ENCODE peak calls at places on chromosomes 12 and 14, in five cellular contexts. One of them, this sample, is unnamed.

GRCh38 chr12:60279224-60279623 is 683.4 kb downstream of the SLC16A7 start:
- DNase-seq in IMR-90: peak; percentile 84
- DNase-seq in heart left ventricle: no peak
- DNase-seq in body of pancreas: no peak
- DNase-seq in transverse colon: no peak
- DNase-seq in this sample: no peak

GRCh38 chr12:13941258-13942249 is 39.8 kb downstream of the GRIN2B start:
- DNase-seq in body of pancreas: peak; percentile 73
- DNase-seq in IMR-90: peak; percentile 0
- DNase-seq in heart left ventricle: peak; percentile 31
- DNase-seq in transverse colon: peak; percentile 78
- DNase-seq in this sample: peak; percentile 37

GRCh38 chr14:104886690-104887622 is 21.9 kb downstream of the CEP170B start:
- DNase-seq in IMR-90: no peak
- DNase-seq in transverse colon: peak; percentile 7
- DNase-seq in heart left ventricle: no peak
- DNase-seq in body of pancreas: peak; percentile 10
- DNase-seq in this sample: no peak

GRCh38 chr12:63151898-63152700 is 1.1 kb upstream of the AVPR1A start:
- DNase-seq in IMR-90: peak; percentile 24
- DNase-seq in heart left ventricle: no peak
- DNase-seq in body of pancreas: peak; percentile 34
- DNase-seq in transverse colon: peak; percentile 12
- DNase-seq in this sample: peak; percentile 72

GRCh38 chr14:48504921-48505320 is 829.5 kb upstream of the MDGA2 start:
- DNase-seq in IMR-90: no peak
- DNase-seq in transverse colon: no peak
- DNase-seq in body of pancreas: no peak
- DNase-seq in heart left ventricle: no peak
- DNase-seq in this sample: no peak

GRCh38 chr14:103057028-103057371 is 349 bp downstream of the CDC42BPB start:
- DNase-seq in body of pancreas: peak; percentile 42
- DNase-seq in transverse colon: no peak
- DNase-seq in heart left ventricle: peak; percentile 55
- DNase-seq in IMR-90: no peak
- DNase-seq in this sample: no peak

GRCh38 chr12:121797937-121798801 is 4.7 kb upstream of the RHOF start:
- DNase-seq in heart left ventricle: peak; percentile 90
- DNase-seq in transverse colon: peak; percentile 87
- DNase-seq in IMR-90: peak; percentile 50
- DNase-seq in body of pancreas: peak; percentile 69
- DNase-seq in this sample: peak; percentile 56

GRCh38 chr12:87667378-87667777 is 361.8 kb downstream of the C12orf50 start:
- DNase-seq in heart left ventricle: no peak
- DNase-seq in body of pancreas: no peak
- DNase-seq in IMR-90: peak; percentile 35
- DNase-seq in transverse colon: no peak
- DNase-seq in this sample: no peak

GRCh38 chr12:63047146-63047545 is 103.9 kb downstream of the AVPR1A start:
- DNase-seq in transverse colon: no peak
- DNase-seq in IMR-90: no peak
- DNase-seq in body of pancreas: no peak
- DNase-seq in heart left ventricle: no peak
- DNase-seq in this sample: no peak

GRCh38 chr14:73467377-73467776 is 9.0 kb upstream of the NUMB start:
- DNase-seq in transverse colon: no peak
- DNase-seq in heart left ventricle: no peak
- DNase-seq in body of pancreas: no peak
- DNase-seq in IMR-90: peak; percentile 59
- DNase-seq in this sample: no peak

GRCh38 chr12:71686658-71687025 is 760 bp downstream of the TMEM19 start:
- DNase-seq in heart left ventricle: no peak
- DNase-seq in transverse colon: no peak
- DNase-seq in body of pancreas: no peak
- DNase-seq in IMR-90: peak; percentile 19
- DNase-seq in this sample: no peak

GRCh38 chr12:27525373-27525772 is 1.4 kb downstream of the PPFIBP1 start:
- DNase-seq in IMR-90: peak; percentile 81
- DNase-seq in heart left ventricle: no peak
- DNase-seq in body of pancreas: no peak
- DNase-seq in transverse colon: no peak
- DNase-seq in this sample: no peak

GRCh38 chr12:81492131-81492720 is 266.9 kb downstream of the PPFIA2 start:
- DNase-seq in IMR-90: no peak
- DNase-seq in transverse colon: no peak
- DNase-seq in body of pancreas: no peak
- DNase-seq in heart left ventricle: no peak
- DNase-seq in this sample: no peak

GRCh38 chr14:100818221-100818699 is 7.7 kb upstream of the MEG3 start:
- DNase-seq in heart left ventricle: no peak
- DNase-seq in transverse colon: no peak
- DNase-seq in IMR-90: no peak
- DNase-seq in body of pancreas: no peak
- DNase-seq in this sample: no peak

GRCh38 chr14:100822007-100822406 is 3.9 kb upstream of the MEG3 start:
- DNase-seq in heart left ventricle: no peak
- DNase-seq in transverse colon: no peak
- DNase-seq in IMR-90: no peak
- DNase-seq in body of pancreas: no peak
- DNase-seq in this sample: no peak

GRCh38 chr14:100819453-100819828 is 6.5 kb upstream of the MEG3 start:
- DNase-seq in IMR-90: no peak
- DNase-seq in body of pancreas: no peak
- DNase-seq in heart left ventricle: no peak
- DNase-seq in transverse colon: no peak
- DNase-seq in this sample: no peak

GRCh38 chr14:100820945-100821344 is 5.0 kb upstream of the MEG3 start:
- DNase-seq in transverse colon: no peak
- DNase-seq in heart left ventricle: no peak
- DNase-seq in IMR-90: no peak
- DNase-seq in body of pancreas: no peak
- DNase-seq in this sample: no peak

DNA sequence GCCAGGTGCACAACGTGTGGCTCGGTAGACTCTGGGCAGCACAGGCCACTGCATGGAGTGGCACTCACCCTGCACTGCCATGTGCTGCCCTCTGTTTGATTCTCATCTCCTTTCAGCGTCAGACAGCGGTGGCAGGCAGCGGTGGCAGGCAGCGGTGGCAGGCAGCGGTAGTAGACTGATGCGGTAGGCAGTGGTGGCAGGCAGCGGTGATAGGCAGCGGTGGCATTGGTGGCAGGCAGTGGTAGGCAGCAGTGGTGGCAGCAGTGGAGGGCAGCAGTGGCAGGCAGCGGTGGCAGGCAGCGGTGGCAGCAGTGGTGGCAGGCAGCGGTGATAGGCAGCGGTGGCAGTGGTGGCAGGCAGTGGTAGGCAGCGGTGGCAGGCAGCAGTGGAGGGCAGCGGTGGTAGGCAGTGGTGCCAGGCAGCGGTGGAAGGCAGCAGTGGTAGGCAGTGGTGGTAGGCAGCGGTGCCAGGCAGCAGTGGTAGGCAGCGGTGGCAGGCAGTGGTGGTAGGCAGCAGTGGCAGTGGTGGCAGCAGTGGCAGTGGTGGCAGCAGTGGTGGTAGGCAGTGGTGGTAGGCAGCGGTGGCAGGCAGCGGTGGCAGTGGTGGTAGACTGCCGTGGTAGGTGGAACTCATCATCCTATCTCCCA is 6.0 kb upstream of the MEG3 start:
- DNase-seq in heart left ventricle: no peak
- DNase-seq in IMR-90: no peak
- DNase-seq in transverse colon: no peak
- DNase-seq in body of pancreas: no peak
- DNase-seq in this sample: no peak
- TF ChIP-seq POLR2A in heart left ventricle: no peak
- TF ChIP-seq POLR2A in IMR-90: no peak
- TF ChIP-seq POLR2A in transverse colon: no peak
- TF ChIP-seq POLR2A in body of pancreas: no peak
- TF ChIP-seq POLR2A in this sample: no peak

DNA sequence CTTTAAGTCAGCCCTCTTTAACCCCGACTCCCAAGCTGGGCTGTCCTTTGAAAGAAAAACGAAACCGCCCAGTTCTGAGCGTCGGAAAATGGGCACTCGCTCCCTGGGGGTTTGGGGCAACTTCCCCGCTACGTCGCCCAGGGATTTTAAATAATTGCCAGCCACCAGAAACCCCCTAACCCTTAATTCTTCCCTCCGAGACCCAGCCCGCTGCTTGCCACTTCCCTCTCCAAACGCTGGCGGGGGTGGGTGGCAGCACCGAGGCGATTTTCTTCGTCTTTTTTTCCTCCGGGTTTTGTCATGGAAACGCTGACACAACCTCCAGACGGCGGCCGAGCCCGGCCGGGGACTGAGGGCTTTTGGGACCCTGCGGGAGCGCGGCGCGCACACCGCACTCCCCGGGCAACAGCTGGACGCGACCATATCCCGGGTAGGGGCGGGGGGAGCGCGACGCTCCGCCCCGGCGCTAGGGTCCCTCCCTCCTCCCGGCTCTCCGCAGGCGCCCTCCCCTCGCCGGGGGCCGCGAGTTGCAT is at the start of gene CHST11:
- DNase-seq in transverse colon: peak; percentile 76
- DNase-seq in IMR-90: peak; percentile 79
- DNase-seq in body of pancreas: peak; percentile 68
- DNase-seq in heart left ventricle: peak; percentile 90
- DNase-seq in this sample: peak; percentile 93
- TF ChIP-seq POLR2A in transverse colon: peak; percentile 39
- TF ChIP-seq POLR2A in IMR-90: peak; percentile 30
- TF ChIP-seq POLR2A in body of pancreas: no peak
- TF ChIP-seq POLR2A in heart left ventricle: no peak
- TF ChIP-seq POLR2A in this sample: no peak

GRCh38 chr12:45580570-45580969 is 148.9 kb upstream of the ARID2 start:
- DNase-seq in IMR-90: no peak
- DNase-seq in body of pancreas: no peak
- DNase-seq in transverse colon: no peak
- DNase-seq in heart left ventricle: no peak
- DNase-seq in this sample: no peak
- TF ChIP-seq POLR2A in IMR-90: no peak
- TF ChIP-seq POLR2A in body of pancreas: no peak
- TF ChIP-seq POLR2A in transverse colon: no peak
- TF ChIP-seq POLR2A in heart left ventricle: no peak
- TF ChIP-seq POLR2A in this sample: no peak

DNA sequence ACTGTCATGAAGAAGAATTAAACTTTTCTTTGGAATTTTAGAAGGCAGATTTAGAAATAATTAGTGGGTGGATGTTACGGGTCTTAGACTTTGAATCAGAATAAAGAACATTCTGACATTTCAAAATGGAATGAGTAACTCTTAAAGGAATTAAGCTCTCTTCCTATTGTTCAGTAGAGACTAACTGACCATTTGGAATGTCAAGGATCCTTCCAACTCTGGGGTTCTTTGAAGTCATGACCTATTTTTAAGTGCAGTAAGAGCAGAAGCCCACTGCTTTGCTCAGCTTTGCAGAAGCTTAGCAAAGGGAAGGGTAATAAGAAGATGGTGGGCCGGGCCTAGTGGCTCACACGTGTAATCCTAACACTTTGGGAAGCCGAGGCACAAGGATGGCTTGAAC is 4.0 kb downstream of the CHURC1 start:
- DNase-seq in heart left ventricle: no peak
- DNase-seq in transverse colon: no peak
- DNase-seq in IMR-90: no peak
- DNase-seq in body of pancreas: no peak
- DNase-seq in this sample: no peak
- TF ChIP-seq POLR2A in heart left ventricle: no peak
- TF ChIP-seq POLR2A in transverse colon: no peak
- TF ChIP-seq POLR2A in IMR-90: no peak
- TF ChIP-seq POLR2A in body of pancreas: no peak
- TF ChIP-seq POLR2A in this sample: no peak

GRCh38 chr12:57454566-57455373 is at the start of gene INHBE:
- DNase-seq in IMR-90: peak; percentile 96
- DNase-seq in transverse colon: no peak
- DNase-seq in heart left ventricle: no peak
- DNase-seq in body of pancreas: no peak
- DNase-seq in this sample: peak; percentile 37
- TF ChIP-seq POLR2A in IMR-90: no peak
- TF ChIP-seq POLR2A in transverse colon: no peak
- TF ChIP-seq POLR2A in heart left ventricle: no peak
- TF ChIP-seq POLR2A in body of pancreas: no peak
- TF ChIP-seq POLR2A in this sample: no peak

This sample was measured in erythroblast.